ENCODE peak calls at places on chromosomes 12 and 14, in six cellular contexts. F is iPS-NIHi11, K is midbrain, S is left lobe of liver, Q is foreskin fibroblast, L is Calu3. R is an unnamed sample.

GRCh38 chr12:75990189-75990912 is 41.2 kb downstream of the PHLDA1 start:
- DNase-seq in L (no peak), K (no peak), F (no peak), S (no peak), Q (no peak), R (no peak)

GRCh38 chr12:78442454-78442801 is 422.1 kb upstream of the SYT1 start:
- DNase-seq in K (no peak), L (no peak), F (no peak), Q (no peak), S (no peak), R (no peak)

GRCh38 chr12:121534495-121535148 is 46.2 kb downstream of the KDM2B start:
- DNase-seq in Q (no peak), F (peak), K (no peak), S (no peak), L (no peak), R (no peak)

GRCh38 chr12:101670007-101670671 is 27.3 kb upstream of the CHPT1 start:
- DNase-seq in Q (peak), S (peak), F (peak), K (peak), L (peak), R (no peak)

GRCh38 chr12:109772622-109773321 is 59.1 kb downstream of the FAM222A start:
- DNase-seq in L (no peak), S (no peak), Q (no peak), K (peak), F (no peak), R (peak)

GRCh38 chr12:54413284-54414190 is 5.5 kb downstream of the ITGA5 start:
- DNase-seq in Q (no peak), L (no peak), S (peak), F (no peak), K (no peak), R (peak)

GRCh38 chr14:99995700-99996356 is 69.4 kb upstream of the EVL start:
- DNase-seq in K (peak), F (peak), S (peak), L (peak), Q (peak), R (peak)

GRCh38 chr12:129909051-129910020 is 5.5 kb upstream of the TMEM132D start:
- DNase-seq in S (no peak), L (no peak), K (no peak), F (no peak), Q (no peak), R (no peak)

GRCh38 chr14:73143003-73143402 is 6.7 kb downstream of the PSEN1 start:
- DNase-seq in K (peak), S (no peak), L (no peak), F (no peak), Q (no peak), R (peak)

GRCh38 chr14:80587096-80587724 is 354.3 kb downstream of the CEP128 start:
- DNase-seq in F (no peak), Q (peak), K (peak), L (no peak), S (no peak), R (no peak)

GRCh38 chr12:118480235-118480634 is 103.9 kb downstream of the SUDS3 start:
- DNase-seq in L (no peak), S (no peak), F (no peak), K (no peak), Q (no peak), R (no peak)